ENCODE peak calls at places on chromosomes 2 and 18, in four cellular contexts. F, V, Y and N are unnamed samples.

GRCh38 chr2:96837575-96837974 is 6.2 kb downstream of the ANKRD23 start:
- DNase-seq in Y (no peak), F (no peak), V (no peak), N (no peak)

GRCh38 chr2:27823135-27823534 is 51.6 kb downstream of the MRPL33 start:
- DNase-seq in F (no peak), Y (no peak), V (no peak), N (no peak)

GRCh38 chr2:240392084-240392947 is 43.1 kb upstream of the GPC1 start:
- DNase-seq in V (peak), Y (no peak), F (no peak), N (no peak)

GRCh38 chr2:37653805-37654378 is 17.6 kb downstream of the CDC42EP3 start:
- DNase-seq in Y (no peak), F (no peak), V (no peak), N (no peak)

GRCh38 chr2:210169871-210170441 is 1.3 kb downstream of the KANSL1L start:
- DNase-seq in F (no peak), Y (peak), V (no peak), N (peak)

GRCh38 chr2:24762518-24762917 is 30.7 kb downstream of the PTRHD1 start:
- DNase-seq in F (no peak), Y (no peak), V (no peak), N (no peak)

GRCh38 chr2:101340141-101340541 is 31.6 kb upstream of the RNF149 start:
- DNase-seq in Y (no peak), V (no peak), F (no peak), N (no peak)

GRCh38 chr2:193793914-193794313 is 1599.2 kb upstream of the TMEFF2 start:
- DNase-seq in V (no peak), F (no peak), Y (peak), N (no peak)

GRCh38 chr18:79935925-79936324 is 15.5 kb downstream of the SLC66A2 start:
- DNase-seq in Y (no peak), V (peak), F (no peak), N (no peak)

GRCh38 chr2:75482398-75482797 is 78.3 kb downstream of the EVA1A start:
- DNase-seq in F (no peak), V (no peak), Y (no peak), N (no peak)

GRCh38 chr18:34928068-34928753 is 113.0 kb upstream of the MAPRE2 start:
- DNase-seq in V (no peak), F (no peak), Y (no peak), N (no peak)

GRCh38 chr18:73270919-73271318 is 403.1 kb upstream of the NETO1 start:
- DNase-seq in F (no peak), V (no peak), Y (no peak), N (peak)

GRCh38 chr2:136117391-136117841 is 533 bp downstream of the CXCR4 start:
- DNase-seq in F (peak), V (peak), Y (no peak), N (peak)

GRCh38 chr2:23327897-23328296 is 57.1 kb upstream of the KLHL29 start:
- DNase-seq in Y (no peak), F (no peak), V (no peak), N (no peak)

GRCh38 chr2:226304308-226304707 is 495.3 kb downstream of the IRS1 start:
- DNase-seq in Y (no peak), V (no peak), F (no peak), N (no peak)

GRCh38 chr2:111910609-111911277 is 12.3 kb downstream of the MERTK start:
- DNase-seq in V (no peak), F (no peak), Y (no peak), N (no peak)

GRCh38 chr2:188042412-188042811 is 249.3 kb upstream of the GULP1 start:
- DNase-seq in V (no peak), Y (peak), F (no peak), N (no peak)

GRCh38 chr2:158395166-158395565 is 61.4 kb downstream of the CCDC148 start:
- DNase-seq in F (no peak), Y (no peak), V (no peak), N (no peak)

GRCh38 chr2:12719400-12720104 is 2.8 kb downstream of the TRIB2 start:
- DNase-seq in V (no peak), F (no peak), Y (no peak), N (no peak)

GRCh38 chr18:30106356-30106755 is 936.2 kb downstream of the DSC3 start:
- DNase-seq in Y (peak), F (no peak), V (no peak), N (no peak)

GRCh38 chr18:78393463-78393862 is 586.2 kb upstream of the SALL3 start:
- DNase-seq in Y (no peak), F (no peak), V (no peak), N (no peak)

GRCh38 chr2:1564506-1564905 is 151.2 kb downstream of the TPO start:
- DNase-seq in F (no peak), Y (no peak), V (no peak), N (no peak)

GRCh38 chr2:69755862-69756467 is 14.0 kb downstream of the ANXA4 start:
- DNase-seq in Y (peak), F (no peak), V (no peak), N (no peak)

GRCh38 chr18:48832961-48833700 is 117.6 kb downstream of the SMAD7 start:
- DNase-seq in V (peak), Y (peak), F (no peak), N (no peak)